ENCODE peak calls at places on chromosomes 3 and 15, in five cellular contexts. U is K562, M is H1, L is HepG2, Y is SK-N-SH. X is an unnamed sample.

GRCh38 chr15:85794598-85795319 is at the start of gene KLHL25:
- DNase-seq in U (peak), M (peak), L (peak), Y (peak), X (peak)

GRCh38 chr15:23403550-23403949 is 43.5 kb downstream of the GOLGA6L2 start:
- DNase-seq in U (no peak), M (no peak), L (no peak), Y (no peak), X (no peak)

GRCh38 chr3:190384241-190384863 is 3.6 kb upstream of the CLDN16 start:
- DNase-seq in U (no peak), M (no peak), L (peak), Y (no peak), X (peak)

GRCh38 chr3:112327371-112327951 is 5.5 kb upstream of the CD200 start:
- DNase-seq in U (no peak), M (no peak), L (peak), Y (peak), X (peak)

GRCh38 chr3:98977520-98977919 is 76.0 kb upstream of the DCBLD2 start:
- DNase-seq in U (no peak), M (no peak), L (peak), Y (no peak), X (peak)

GRCh38 chr3:37993811-37994638 is 3.4 kb downstream of the VILL start:
- DNase-seq in U (peak), M (no peak), L (no peak), Y (peak), X (no peak)

GRCh38 chr15:47961401-47962090 is 159.2 kb upstream of the SLC24A5 start:
- DNase-seq in U (no peak), M (no peak), L (no peak), Y (no peak), X (peak)

GRCh38 chr3:149771652-149772271 is 19.5 kb upstream of the COMMD2 start:
- DNase-seq in U (peak), M (no peak), L (peak), Y (peak), X (no peak)

GRCh38 chr3:23495507-23495906 is 292.4 kb downstream of the UBE2E2 start:
- DNase-seq in U (no peak), M (no peak), L (no peak), Y (peak), X (no peak)

GRCh38 chr3:86993704-86994103 is 2.8 kb upstream of the VGLL3 start:
- DNase-seq in U (no peak), M (no peak), L (no peak), Y (no peak), X (no peak)

GRCh38 chr3:172595648-172596393 is 72.6 kb upstream of the TNFSF10 start:
- DNase-seq in U (peak), M (no peak), L (peak), Y (no peak), X (peak)

GRCh38 chr15:56176996-56177395 is 66.7 kb downstream of the RFX7 start:
- DNase-seq in U (no peak), M (no peak), L (no peak), Y (no peak), X (no peak)

DNA sequence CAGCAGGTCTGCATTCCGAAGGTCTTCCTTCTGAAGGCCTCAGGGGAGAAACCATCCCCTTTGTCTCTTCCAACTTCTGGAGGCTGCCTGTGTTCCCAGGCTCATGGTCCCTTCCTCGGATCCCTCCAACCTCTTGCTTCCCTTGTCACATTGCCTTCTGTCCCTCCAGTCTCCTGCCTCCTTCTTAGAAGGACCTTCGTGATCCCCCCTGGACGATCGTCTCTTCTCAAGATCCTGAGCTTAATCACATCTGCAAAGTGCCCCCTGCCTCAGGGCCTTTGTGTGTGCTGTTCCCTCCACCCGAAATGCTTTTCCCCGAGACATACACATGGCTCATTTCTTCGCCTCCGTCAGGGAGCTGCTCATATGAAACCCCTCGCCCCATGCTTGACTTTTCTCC is 505.8 kb downstream of the SHQ1 start:
- DNase-seq in U (no peak), M (no peak), L (no peak), Y (no peak), X (no peak)
- TF ChIP-seq GABPA in U (no peak), M (no peak), L (no peak), Y (no peak), X (no peak)

DNA sequence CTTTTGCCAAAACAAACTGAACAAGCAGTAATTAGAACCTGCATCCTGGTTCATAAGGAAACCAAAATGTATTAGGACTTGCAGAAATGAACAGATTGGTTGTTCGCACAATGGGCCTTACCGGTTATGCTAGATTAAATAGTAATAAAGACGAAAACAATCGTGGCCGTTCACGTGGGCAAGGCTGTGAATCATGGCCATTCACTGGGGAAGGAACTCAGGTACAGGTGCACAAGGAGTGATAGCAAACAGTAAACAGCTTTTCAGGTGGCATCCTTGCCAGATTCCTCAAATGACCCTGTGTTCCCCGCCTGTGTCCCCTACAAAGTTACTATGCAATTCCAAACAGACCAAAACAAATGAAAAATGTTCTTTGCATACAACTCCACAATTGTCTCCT is 8.2 kb downstream of the LRIG1 start:
- DNase-seq in U (no peak), M (no peak), L (no peak), Y (no peak), X (no peak)
- H3K4me2 ChIP-seq in U (no peak), M (peak), L (no peak), Y (no peak), X (no peak)

GRCh38 chr3:133843634-133844033 is 38.0 kb downstream of the SRPRB start:
- DNase-seq in U (peak), M (no peak), L (no peak), Y (no peak), X (no peak)
- TF ChIP-seq RFX5 in U (no peak), M (no peak), L (no peak), Y (no peak), X (no peak)

DNA sequence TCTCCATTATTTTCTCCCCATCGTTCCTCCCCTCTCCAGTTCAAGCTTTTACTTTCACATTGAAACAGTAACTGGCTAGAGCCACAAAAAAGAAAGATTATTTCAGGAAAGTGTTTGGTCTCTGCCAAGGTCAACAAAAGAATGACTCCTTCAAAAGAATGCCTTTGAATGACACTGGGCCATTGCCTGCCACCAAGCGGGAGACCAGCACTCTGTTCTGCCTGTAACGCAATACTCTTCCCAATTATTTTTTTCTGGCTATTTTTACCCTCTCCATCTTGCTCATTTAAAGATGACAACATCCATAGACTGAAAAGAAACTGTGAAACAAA is 37.3 kb downstream of the EHHADH start:
- DNase-seq in U (no peak), M (no peak), L (peak), Y (no peak), X (no peak)
- TF ChIP-seq GABPA in U (no peak), M (no peak), L (no peak), Y (no peak), X (no peak)

GRCh38 chr3:125140817-125141595 is 71.5 kb downstream of the SLC12A8 start:
- DNase-seq in U (no peak), M (no peak), L (no peak), Y (peak), X (no peak)
- H3K4me2 ChIP-seq in U (no peak), M (peak), L (no peak), Y (peak), X (peak)

GRCh38 chr3:161977850-161978249 is 481.2 kb downstream of the OTOL1 start:
- DNase-seq in U (no peak), M (no peak), L (no peak), Y (no peak), X (no peak)

GRCh38 chr3:161977063-161977462 is 480.5 kb downstream of the OTOL1 start:
- DNase-seq in U (no peak), M (no peak), L (no peak), Y (no peak), X (no peak)

GRCh38 chr3:161969867-161970266 is 473.3 kb downstream of the OTOL1 start:
- DNase-seq in U (no peak), M (no peak), L (no peak), Y (no peak), X (no peak)

GRCh38 chr3:161975201-161975600 is 478.6 kb downstream of the OTOL1 start:
- DNase-seq in U (no peak), M (no peak), L (no peak), Y (no peak), X (no peak)
- TF ChIP-seq RFX5 in U (no peak), M (no peak), L (no peak), Y (no peak), X (no peak)

GRCh38 chr15:87365221-87365620 is 891.3 kb downstream of the NTRK3 start:
- DNase-seq in U (no peak), M (no peak), L (no peak), Y (no peak), X (no peak)

GRCh38 chr15:87368511-87368910 is 888.0 kb downstream of the NTRK3 start:
- DNase-seq in U (no peak), M (no peak), L (no peak), Y (no peak), X (no peak)

GRCh38 chr15:87369269-87369668 is 887.3 kb downstream of the NTRK3 start:
- DNase-seq in U (no peak), M (no peak), L (no peak), Y (no peak), X (no peak)
- TF ChIP-seq GABPA in U (no peak), M (no peak), L (no peak), Y (no peak), X (no peak)

GRCh38 chr3:32432045-32432710 is 40.5 kb downstream of the CMTM7 start:
- DNase-seq in U (no peak), M (no peak), L (no peak), Y (no peak), X (no peak)
- H3K4me2 ChIP-seq in U (no peak), M (no peak), L (no peak), Y (no peak), X (peak)

DNA sequence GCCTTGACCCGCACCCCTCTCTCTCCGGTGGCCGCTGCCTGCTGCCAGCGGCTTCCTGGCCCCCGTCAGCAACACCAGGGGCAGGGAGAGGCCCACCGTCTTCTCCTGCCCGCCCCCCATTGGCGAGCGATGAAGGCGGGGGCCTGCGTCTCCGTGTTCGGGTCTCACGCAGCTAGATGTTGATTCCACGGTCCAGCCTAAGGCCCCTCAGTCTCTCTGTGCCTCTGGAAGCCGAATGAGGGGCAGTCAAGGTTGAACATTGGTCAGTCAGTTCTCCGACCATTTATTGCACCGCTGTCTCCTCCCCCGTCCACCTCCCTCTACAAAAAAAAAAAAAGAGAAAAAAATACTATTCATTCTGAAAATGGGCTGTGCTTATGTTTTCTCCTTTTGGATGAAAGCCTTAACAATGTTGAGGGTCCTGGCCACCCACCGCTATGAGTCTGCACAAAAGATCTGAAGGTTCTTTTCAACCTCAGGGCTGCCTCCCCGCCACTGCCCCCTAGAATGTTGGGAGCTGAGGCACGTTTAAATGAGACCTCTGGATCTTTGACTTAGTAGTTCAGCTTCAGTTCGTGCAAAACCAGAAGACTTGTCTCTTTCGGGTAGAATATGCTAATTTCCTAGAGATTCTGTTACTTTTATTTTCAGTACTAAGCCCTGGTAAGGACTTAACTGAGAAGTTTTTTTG is 724 bp downstream of the IREB2 start:
- DNase-seq in U (no peak), M (no peak), L (peak), Y (peak), X (no peak)
- TF ChIP-seq RFX5 in U (no peak), M (no peak), L (no peak), Y (no peak), X (no peak)

X was measured in GM12878.